ENCODE peak calls at places on chromosomes 13 and 19, in nine cellular contexts. R is PC-9, T is fibroblast of the aortic adventitia, Q is left ventricle myocardium inferior, S is BE2C, C is AG04450, K is GM06990, L is fibroblast of pulmonary artery, E is Caco-2. H is an unnamed sample.

GRCh38 chr19:952680-953500 is 27.1 kb downstream of the ARID3A start:
- DNase-seq in L (peak; percentile 40), R (peak; percentile 51), Q (no peak), T (no peak), S (no peak), C (no peak), E (peak; percentile 96), K (no peak), H (no peak)

GRCh38 chr19:1223018-1223855 is 14.6 kb downstream of the CBARP start:
- DNase-seq in C (no peak), Q (no peak), E (peak; percentile 73), S (peak; percentile 95), R (no peak), L (peak; percentile 55), K (no peak), T (no peak), H (peak; percentile 52)

GRCh38 chr13:114313061-114313860 is 1.0 kb upstream of the CHAMP1 start:
- DNase-seq in E (no peak), C (no peak), S (no peak), Q (no peak), L (no peak), T (no peak), K (peak; percentile 48), R (no peak), H (peak; percentile 48)

GRCh38 chr13:68359105-68359504 is 1129.0 kb upstream of the PCDH9 start:
- DNase-seq in Q (no peak), K (no peak), S (no peak), R (no peak), E (no peak), L (no peak), T (no peak), C (no peak), H (no peak)

GRCh38 chr13:40464991-40465390 is 201.4 kb downstream of the FOXO1 start:
- DNase-seq in S (no peak), Q (no peak), K (no peak), R (no peak), E (no peak), T (no peak), L (no peak), C (no peak), H (no peak)

GRCh38 chr13:114063545-114064515 is 68.6 kb downstream of the RASA3 start:
- DNase-seq in R (no peak), T (peak; percentile 71), L (peak; percentile 57), K (peak; percentile 54), S (no peak), E (no peak), C (no peak), Q (peak; percentile 63), H (peak; percentile 81)

GRCh38 chr13:26759907-26760834 is at the start of gene GPR12:
- DNase-seq in C (no peak), R (no peak), L (peak; percentile 6), T (peak; percentile 11), K (no peak), Q (no peak), E (no peak), S (no peak), H (no peak)

GRCh38 chr13:47330031-47330430 is 433.2 kb upstream of the HTR2A start:
- DNase-seq in Q (no peak), K (no peak), T (no peak), L (no peak), S (no peak), R (no peak), E (no peak), C (no peak), H (no peak)

GRCh38 chr19:8069116-8069973 is 16.8 kb downstream of the CCL25 start:
- DNase-seq in S (no peak), L (no peak), Q (no peak), R (no peak), T (no peak), K (no peak), C (no peak), E (peak; percentile 31), H (peak; percentile 21)

GRCh38 chr13:102286326-102286725 is 115.5 kb downstream of the FGF14 start:
- DNase-seq in C (peak; percentile 74), E (no peak), T (peak; percentile 76), K (no peak), L (peak; percentile 65), Q (no peak), S (no peak), R (peak; percentile 68), H (peak; percentile 99)

GRCh38 chr19:19338082-19338481 is 17.5 kb downstream of the MAU2 start:
- DNase-seq in R (no peak), K (no peak), T (peak; percentile 83), Q (no peak), S (no peak), C (no peak), E (no peak), L (peak; percentile 28), H (peak; percentile 87)

GRCh38 chr13:41827507-41828213 is 133.2 kb downstream of the VWA8 start:
- DNase-seq in Q (no peak), L (peak; percentile 93), S (no peak), R (peak; percentile 89), E (no peak), K (no peak), T (peak; percentile 93), C (peak; percentile 75), H (peak; percentile 95)

GRCh38 chr19:2333027-2333806 is 4.7 kb downstream of the SPPL2B start:
- DNase-seq in C (no peak), Q (no peak), K (no peak), E (no peak), L (no peak), T (no peak), R (no peak), S (no peak), H (no peak)

GRCh38 chr13:29022968-29023367 is 202.8 kb downstream of the MTUS2 start:
- DNase-seq in C (no peak), S (no peak), Q (no peak), K (no peak), T (no peak), R (no peak), E (no peak), L (no peak), H (no peak)

GRCh38 chr13:57123660-57124059 is 17.1 kb upstream of the PRR20A start:
- DNase-seq in L (peak; percentile 51), C (no peak), E (no peak), R (no peak), K (no peak), Q (peak; percentile 24), S (no peak), T (no peak), H (no peak)

DNA sequence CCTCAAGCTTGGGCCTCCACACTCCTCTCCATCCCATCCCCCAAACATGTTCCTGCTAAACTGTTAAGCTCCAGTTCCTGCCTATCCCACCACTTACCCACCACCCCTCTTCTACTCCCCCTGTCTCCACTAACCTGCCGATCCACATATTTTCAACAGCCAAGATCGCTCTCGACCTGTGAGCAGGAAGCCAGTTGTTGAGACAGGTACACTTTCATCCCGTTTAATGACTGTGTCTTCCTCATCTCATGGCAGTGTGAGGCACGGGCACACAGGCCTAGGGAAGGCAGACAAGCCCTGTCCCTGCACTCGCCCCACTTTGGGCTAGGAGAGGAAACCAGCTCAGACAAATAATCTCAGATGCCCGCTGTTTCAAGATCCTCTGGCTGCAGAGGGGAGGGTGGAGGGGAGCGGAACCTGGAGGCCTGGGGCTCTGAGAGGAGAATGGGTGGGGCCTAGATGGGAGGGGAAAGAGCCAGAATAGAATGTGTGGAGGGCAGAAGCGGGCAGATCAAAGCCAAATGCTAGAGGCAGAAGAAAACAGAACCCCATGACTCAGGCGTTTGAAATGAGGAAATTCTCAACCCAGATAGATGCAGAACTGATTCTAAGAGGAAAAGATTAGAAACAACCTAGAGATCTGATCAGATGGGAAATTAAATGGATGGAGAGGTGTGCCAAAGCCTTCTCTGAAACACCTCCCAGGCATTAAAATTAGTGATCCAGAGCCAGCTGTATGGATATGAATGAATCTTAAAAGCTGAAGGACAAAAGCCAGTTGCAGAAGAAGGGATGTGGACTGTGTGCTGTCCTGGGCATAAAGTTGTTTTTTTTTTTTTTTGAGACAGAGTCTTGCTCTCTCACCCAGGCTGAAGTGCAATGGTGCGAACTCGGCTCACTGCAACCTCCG is 16.9 kb upstream of the CYP2S1 start:
- DNase-seq in C (peak; percentile 58), S (no peak), R (peak; percentile 95), Q (peak; percentile 27), E (peak; percentile 96), T (peak; percentile 89), L (peak; percentile 63), K (no peak), H (peak; percentile 59)
- H3K4me3 ChIP-seq in C (peak overlapping the region; percentile 35), S (no peak overlapping the region), R (peak overlapping the region; percentile 35), Q (no peak overlapping the region), E (peak overlapping the region; percentile 39), T (no peak overlapping the region), L (no peak overlapping the region), K (no peak overlapping the region), H (no peak overlapping the region)

DNA sequence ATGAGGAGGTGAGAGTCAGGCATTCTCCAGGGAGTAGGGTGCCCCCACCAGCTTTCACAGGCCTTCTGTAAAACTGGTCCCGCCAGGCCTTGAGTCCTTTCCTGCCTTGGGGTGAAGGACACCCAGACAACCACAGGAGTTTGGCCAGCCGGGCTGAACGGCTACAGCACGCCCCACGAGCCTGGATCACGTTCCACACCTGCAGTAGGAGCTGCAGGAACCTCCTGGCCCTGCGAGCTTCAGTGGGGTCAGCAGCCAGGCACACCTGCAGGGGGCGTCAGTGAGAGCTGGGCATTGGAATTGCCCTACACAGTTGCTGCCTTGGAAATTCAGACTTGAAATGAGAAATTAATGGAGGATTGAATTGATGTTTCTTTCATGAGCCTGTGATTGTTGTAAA is 45.7 kb downstream of the COL4A2 start:
- DNase-seq in T (no peak), C (no peak), E (no peak), K (no peak), R (no peak), Q (no peak), S (peak; percentile 25), L (no peak), H (no peak)
- TF ChIP-seq CTCF in T (peak; percentile 3), C (peak; percentile 22), E (peak; percentile 23), K (peak; percentile 54), R (no peak), Q (no peak), S (peak; percentile 36), L (peak; percentile 20), H (peak; percentile 17)

GRCh38 chr13:20193142-20193923 is 595 bp upstream of the GJB2 start:
- DNase-seq in K (no peak), T (peak; percentile 12), Q (no peak), R (no peak), E (no peak), L (no peak), S (no peak), C (no peak), H (no peak)
- H3K4me3 ChIP-seq in K (peak overlapping the region; percentile 60), T (peak overlapping the region; percentile 18), Q (peak overlapping the region; percentile 75), R (peak overlapping the region; percentile 70), E (peak overlapping the region; percentile 52), L (peak overlapping the region; percentile 51), S (no peak overlapping the region), C (peak overlapping the region; percentile 36), H (peak overlapping the region; percentile 55)

GRCh38 chr13:22800726-22801401 is 379.9 kb upstream of the SGCG start:
- DNase-seq in Q (peak; percentile 19), K (no peak), E (no peak), T (peak; percentile 4), C (no peak), S (no peak), R (no peak), L (peak; percentile 13), H (peak; percentile 29)

DNA sequence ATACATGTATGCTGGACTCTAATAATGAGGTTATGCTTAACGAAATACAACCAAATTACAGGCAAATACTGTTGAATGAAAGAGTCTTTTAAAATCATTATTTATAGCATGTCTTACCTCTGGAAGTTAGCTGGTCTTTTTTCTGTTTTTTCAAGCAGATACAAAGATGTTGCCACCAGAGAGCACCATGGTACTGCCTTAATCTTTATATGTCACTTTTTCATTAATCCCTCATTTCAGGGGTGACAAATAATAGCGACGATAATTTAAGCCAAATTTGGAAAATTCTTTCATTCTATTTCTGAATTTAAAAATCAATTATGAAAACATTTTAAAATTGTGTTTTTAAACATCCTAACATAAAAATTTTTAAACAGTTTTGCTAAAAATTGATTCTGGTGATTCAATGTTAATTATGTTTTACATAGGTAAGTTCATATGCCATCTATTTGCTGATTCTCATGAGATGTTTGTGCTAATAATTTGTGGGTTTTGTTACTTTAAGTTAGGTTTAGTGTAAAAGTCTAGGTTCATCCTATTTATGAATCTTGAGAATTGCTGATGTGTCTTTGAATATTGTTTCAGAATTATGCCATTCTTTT is 379.3 kb upstream of the SGCG start:
- DNase-seq in R (no peak), S (no peak), E (no peak), C (no peak), Q (no peak), L (peak; percentile 20), K (no peak), T (peak; percentile 10), H (peak; percentile 20)
- TF ChIP-seq CTCF in R (no peak), S (peak; percentile 7), E (peak; percentile 39), C (no peak), Q (peak; percentile 48), L (no peak), K (peak; percentile 33), T (no peak), H (peak; percentile 18)

H was measured in fibroblast of mammary gland.